ENCODE peak calls at places on chromosomes 16 and 17, in eight cellular contexts. R is astrocyte, L is A549, W is lung, U is body of pancreas, B is lower lobe of right lung, N is LNCaP clone FGC, Y is AG04450. O is an unnamed sample.

GRCh38 chr16:49048557-49048956 is 233.1 kb downstream of the CBLN1 start:
- DNase-seq in R (peak; percentile 52), L (no peak), W (no peak), U (no peak), B (no peak), N (no peak), Y (no peak), O (no peak)

GRCh38 chr17:56206351-56206750 is 53.1 kb downstream of the ANKFN1 start:
- DNase-seq in R (no peak), L (no peak), W (no peak), U (no peak), B (no peak), N (no peak), Y (no peak), O (no peak)

GRCh38 chr17:7854851-7855642 is at the start of gene TMEM88:
- DNase-seq in R (no peak), L (no peak), W (no peak), U (no peak), B (peak; percentile 54), N (no peak), Y (no peak), O (no peak)

GRCh38 chr17:36657763-36658490 is 56.5 kb downstream of the MRM1 start:
- DNase-seq in R (no peak), L (no peak), W (no peak), U (no peak), B (no peak), N (no peak), Y (no peak), O (peak; percentile 51)

GRCh38 chr17:71453876-71454422 is 666.9 kb upstream of the SOX9 start:
- DNase-seq in R (no peak), L (no peak), W (no peak), U (no peak), B (no peak), N (no peak), Y (no peak), O (no peak)

GRCh38 chr17:75869282-75870141 is 8.9 kb downstream of the TRIM47 start:
- DNase-seq in R (no peak), L (peak; percentile 56), W (no peak), U (no peak), B (no peak), N (no peak), Y (no peak), O (no peak)

GRCh38 chr17:37494971-37495370 is 5.3 kb downstream of the DUSP14 start:
- DNase-seq in R (no peak), L (no peak), W (no peak), U (no peak), B (no peak), N (no peak), Y (no peak), O (no peak)

GRCh38 chr16:68275611-68276191 is 11.4 kb downstream of the SLC7A6 start:
- DNase-seq in R (no peak), L (no peak), W (no peak), U (no peak), B (no peak), N (no peak), Y (no peak), O (peak; percentile 66)

GRCh38 chr16:5003211-5003610 is 30.5 kb downstream of the NAGPA start:
- DNase-seq in R (no peak), L (no peak), W (no peak), U (no peak), B (peak; percentile 40), N (no peak), Y (no peak), O (no peak)

GRCh38 chr16:1401061-1401757 is 13.3 kb downstream of the UNKL start:
- DNase-seq in R (no peak), L (no peak), W (no peak), U (no peak), B (no peak), N (no peak), Y (no peak), O (no peak)

GRCh38 chr17:45143101-45143670 is 5.1 kb upstream of the HEXIM1 start:
- DNase-seq in R (no peak), L (no peak), W (no peak), U (no peak), B (no peak), N (no peak), Y (no peak), O (no peak)

GRCh38 chr16:59192551-59193199 is 458.6 kb upstream of the GOT2 start:
- DNase-seq in R (peak; percentile 4), L (no peak), W (no peak), U (no peak), B (no peak), N (no peak), Y (no peak), O (peak; percentile 16)

GRCh38 chr17:78346605-78347250 is 13.1 kb downstream of the SOCS3 start:
- DNase-seq in R (no peak), L (no peak), W (no peak), U (no peak), B (no peak), N (no peak), Y (no peak), O (no peak)
- TF ChIP-seq CTCF in R (no peak), L (no peak), W (no peak), U (no peak), B (no peak), N (no peak), Y (no peak), O (no peak)

DNA sequence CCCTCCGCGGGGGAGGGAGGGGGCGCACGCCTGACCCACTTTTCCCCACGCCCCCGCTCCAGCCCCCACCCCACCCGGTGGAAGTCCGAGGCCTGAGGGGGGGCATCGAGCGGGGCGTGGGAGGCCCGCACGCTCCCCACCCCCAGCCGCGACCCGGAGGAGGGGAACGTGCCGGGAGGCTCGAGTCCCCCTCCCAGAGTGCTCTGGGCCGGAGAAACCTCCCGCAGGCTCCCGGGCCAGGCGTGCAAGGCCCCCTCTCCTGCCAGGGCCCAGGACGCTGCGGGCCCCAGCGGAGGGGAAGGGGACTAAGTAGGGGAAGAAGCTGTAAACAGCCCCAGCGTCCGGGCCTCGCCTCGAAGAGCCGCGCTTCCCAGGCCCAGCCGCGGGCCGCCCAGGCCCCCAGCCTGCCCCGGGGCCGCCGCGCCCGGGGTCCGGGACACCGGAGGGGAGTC is 349 bp downstream of the HELZ start:
- DNase-seq in R (no peak), L (peak; percentile 23), W (no peak), U (peak; percentile 25), B (peak; percentile 51), N (no peak), Y (no peak), O (no peak)
- TF ChIP-seq CTCF in R (no peak), L (no peak), W (no peak), U (no peak), B (no peak), N (no peak), Y (no peak), O (no peak)

DNA sequence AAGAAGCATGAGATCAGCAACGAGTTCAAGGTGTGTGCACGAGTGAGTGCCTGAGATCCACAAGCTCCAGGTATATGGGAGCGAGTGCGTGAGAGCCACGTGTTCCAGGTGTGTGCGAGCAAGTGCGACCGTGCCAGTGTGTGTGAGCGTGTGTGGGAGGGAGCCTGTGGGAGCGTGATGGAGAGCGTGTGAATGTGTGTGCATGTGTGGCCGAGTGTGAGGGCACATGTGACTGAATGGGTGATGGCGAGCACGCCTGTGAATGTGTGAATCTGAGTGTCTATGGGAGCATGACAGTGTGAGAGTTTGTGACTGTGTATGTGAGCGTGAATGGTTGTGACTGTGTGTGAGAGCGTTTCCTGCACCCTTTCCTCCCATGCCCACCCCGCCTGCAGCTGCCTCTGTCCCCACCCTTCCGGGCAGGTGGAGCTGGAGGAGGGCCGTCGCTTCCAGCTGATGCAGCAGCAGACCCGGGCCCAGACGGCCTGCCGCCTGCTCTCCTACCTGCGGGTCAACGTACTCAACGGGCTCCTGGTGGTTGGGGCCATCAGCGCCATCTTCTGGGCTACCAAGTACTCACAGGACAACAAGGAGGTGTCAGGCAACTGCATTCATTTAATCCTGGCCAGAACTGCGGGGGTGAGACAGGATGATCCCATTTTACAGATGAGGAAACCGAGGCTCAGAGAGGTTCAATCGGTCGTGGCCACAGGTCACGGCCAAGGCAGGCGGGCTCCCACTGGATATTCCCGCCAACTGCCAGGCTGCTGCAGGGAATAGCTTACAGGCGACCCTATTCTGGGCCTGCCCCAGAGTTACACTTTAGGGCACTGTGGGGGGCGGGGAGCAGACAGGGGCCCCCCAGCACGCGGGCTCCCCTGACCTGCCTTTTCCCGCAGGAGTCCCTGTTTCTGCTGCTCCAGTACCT is 3.7 kb downstream of the TMC8 start:
- DNase-seq in R (no peak), L (peak; percentile 79), W (peak; percentile 59), U (peak; percentile 76), B (peak; percentile 80), N (no peak), Y (no peak), O (no peak)
- TF ChIP-seq CTCF in R (peak; percentile 26), L (peak; percentile 65), W (peak; percentile 52), U (peak; percentile 35), B (peak; percentile 56), N (peak; percentile 53), Y (peak; percentile 46), O (peak; percentile 78)

GRCh38 chr16:70715113-70715711 is 29.4 kb upstream of the MTSS2 start:
- DNase-seq in R (peak; percentile 90), L (peak; percentile 93), W (peak; percentile 61), U (peak; percentile 76), B (peak; percentile 75), N (peak; percentile 78), Y (peak; percentile 92), O (no peak)
- TF ChIP-seq CTCF in R (no peak), L (no peak), W (no peak), U (no peak), B (no peak), N (no peak), Y (peak; percentile 20), O (no peak)

GRCh38 chr16:67015317-67015731 is 13.6 kb upstream of the CBFB start:
- DNase-seq in R (no peak), L (no peak), W (no peak), U (no peak), B (peak; percentile 30), N (no peak), Y (no peak), O (peak; percentile 23)
- TF ChIP-seq CTCF in R (no peak), L (peak; percentile 19), W (no peak), U (no peak), B (no peak), N (no peak), Y (no peak), O (no peak)